ENCODE peak calls at places on chromosomes 12 and 14, in four cellular contexts. Z is frontal cortex; A is CD4-positive, alpha-beta T cell; W is ACHN. D is an unnamed sample.

GRCh38 chr14:32635103-32635719 is 303.5 kb upstream of the NPAS3 start:
- DNase-seq in W (peak), A (no peak), Z (no peak), D (no peak)

GRCh38 chr14:102968306-102968705 is 45.8 kb downstream of the AMN start:
- DNase-seq in Z (no peak), A (no peak), W (no peak), D (no peak)

GRCh38 chr14:52354257-52354656 is 40.1 kb downstream of the PTGER2 start:
- DNase-seq in W (no peak), A (no peak), Z (no peak), D (no peak)

GRCh38 chr14:75579882-75580281 is 1.5 kb downstream of the FLVCR2 start:
- DNase-seq in Z (no peak), A (no peak), W (no peak), D (no peak)

GRCh38 chr12:124915249-124916236 is 1.1 kb upstream of the UBC start:
- DNase-seq in W (peak), A (peak), Z (peak), D (no peak)

GRCh38 chr12:80681287-80681686 is 26.1 kb upstream of the MYF6 start:
- DNase-seq in W (no peak), A (no peak), Z (no peak), D (no peak)

GRCh38 chr12:50992814-50993213 is 33.4 kb downstream of the SLC11A2 start:
- DNase-seq in Z (no peak), W (peak), A (no peak), D (no peak)

GRCh38 chr12:4386756-4387155 is 7.2 kb upstream of the FGF23 start:
- DNase-seq in W (no peak), Z (no peak), A (no peak), D (no peak)

GRCh38 chr12:88889326-88890110 is 309.2 kb upstream of the KITLG start:
- DNase-seq in A (no peak), W (no peak), Z (no peak), D (no peak)

GRCh38 chr12:109797905-109798669 is 35.1 kb downstream of the TRPV4 start:
- DNase-seq in W (peak), A (no peak), Z (no peak), D (no peak)

GRCh38 chr12:120257041-120257821 is 8.3 kb downstream of the PXN start:
- DNase-seq in A (no peak), Z (no peak), W (no peak), D (no peak)

GRCh38 chr14:101927859-101928258 is 36.5 kb upstream of the DYNC1H1 start:
- DNase-seq in A (no peak), Z (no peak), W (no peak), D (no peak)

GRCh38 chr14:76726551-76726961 is 34.7 kb upstream of the VASH1 start:
- DNase-seq in W (no peak), Z (no peak), A (no peak), D (no peak)

GRCh38 chr12:127306604-127307215 is 960.3 kb upstream of the TMEM132C start:
- DNase-seq in Z (no peak), W (no peak), A (no peak), D (no peak)

GRCh38 chr12:95096852-95097251 is 23.4 kb upstream of the NR2C1 start:
- DNase-seq in A (no peak), W (no peak), Z (no peak), D (no peak)

GRCh38 chr14:93132472-93133065 is 16.8 kb upstream of the ITPK1 start:
- DNase-seq in Z (peak), A (no peak), W (peak), D (peak)

GRCh38 chr12:27635349-27635972 is 60.8 kb upstream of the REP15 start:
- DNase-seq in A (no peak), W (peak), Z (peak), D (no peak)

GRCh38 chr12:42284157-42284556 is 41.7 kb downstream of the ZCRB1 start:
- DNase-seq in A (no peak), W (no peak), Z (no peak), D (no peak)

GRCh38 chr14:32254952-32255679 is 52.0 kb upstream of the RNU6-8 start:
- DNase-seq in Z (peak), W (peak), A (peak), D (peak)

GRCh38 chr12:128276542-128276941 is 9.6 kb downstream of the TMEM132C start:
- DNase-seq in Z (no peak), W (no peak), A (no peak), D (no peak)

GRCh38 chr12:98635657-98636323 is 8.8 kb downstream of the IKBIP start:
- DNase-seq in W (peak), Z (no peak), A (no peak), D (no peak)

D was measured in naive thymus-derived CD8-positive, alpha-beta T cell.